ENCODE peak calls at places on chromosome 6, in five cellular contexts. Z, C, O, E and A are unnamed samples.

GRCh38 chr6:110357696-110358535 is at the start of gene METTL24:
- DNase-seq in C (peak; percentile 85), E (no peak), O (no peak), Z (no peak), A (no peak)

GRCh38 chr6:90369651-90370050 is 73.0 kb upstream of the BACH2 start:
- DNase-seq in Z (no peak), C (no peak), E (no peak), O (no peak), A (no peak)

GRCh38 chr6:3063733-3064700 is 4.3 kb upstream of the RIPK1 start:
- DNase-seq in E (peak; percentile 92), O (peak; percentile 66), C (peak; percentile 89), Z (peak; percentile 86), A (peak; percentile 34)

GRCh38 chr6:138817799-138818198 is 21.9 kb downstream of the ECT2L start:
- DNase-seq in E (no peak), Z (no peak), C (no peak), O (peak; percentile 41), A (no peak)

GRCh38 chr6:38792356-38792755 is 77.2 kb downstream of the DNAH8 start:
- DNase-seq in O (no peak), Z (no peak), C (no peak), E (no peak), A (no peak)

GRCh38 chr6:138346302-138347195 is 31.2 kb upstream of the SMIM28 start:
- DNase-seq in Z (no peak), O (no peak), C (no peak), E (no peak), A (no peak)

GRCh38 chr6:116492331-116493067 is 18.9 kb upstream of the CALHM5 start:
- DNase-seq in C (no peak), O (no peak), E (peak; percentile 15), Z (no peak), A (no peak)

GRCh38 chr6:32298632-32299336 is 72.9 kb downstream of the TSBP1 start:
- DNase-seq in Z (peak; percentile 62), O (no peak), C (no peak), E (no peak), A (no peak)

GRCh38 chr6:10403385-10404106 is 11.3 kb downstream of the TFAP2A start:
- DNase-seq in Z (no peak), C (no peak), E (peak; percentile 53), O (no peak), A (no peak)

GRCh38 chr6:87941556-87942358 is 105.9 kb upstream of the SPACA1 start:
- DNase-seq in C (no peak), O (no peak), Z (no peak), E (no peak), A (no peak)

GRCh38 chr6:155154158-155154830 is 109.5 kb upstream of the CLDN20 start:
- DNase-seq in E (peak; percentile 56), C (peak; percentile 84), O (no peak), Z (peak; percentile 30), A (no peak)

GRCh38 chr6:37809144-37809543 is 10.4 kb upstream of the ZFAND3 start:
- DNase-seq in O (no peak), Z (no peak), E (no peak), C (no peak), A (no peak)

GRCh38 chr6:144217264-144217663 is 66.9 kb downstream of the STX11 start:
- DNase-seq in C (no peak), E (no peak), O (no peak), Z (peak; percentile 30), A (no peak)

GRCh38 chr6:151391021-151391470 is 313 bp downstream of the ZBTB2 start:
- DNase-seq in Z (peak; percentile 52), E (peak; percentile 84), O (no peak), C (peak; percentile 92), A (no peak)

GRCh38 chr6:71402101-71402500 is 113.5 kb downstream of the OGFRL1 start:
- DNase-seq in O (no peak), C (no peak), Z (no peak), E (no peak), A (no peak)

GRCh38 chr6:111173946-111174345 is 86.6 kb downstream of the SLC16A10 start:
- DNase-seq in C (no peak), Z (no peak), E (no peak), O (no peak), A (no peak)

GRCh38 chr6:25136879-25137278 is 142.3 kb upstream of the CARMIL1 start:
- DNase-seq in C (no peak), E (no peak), Z (no peak), O (no peak), A (no peak)

GRCh38 chr6:166586424-166587156 is at the start of gene RAMACL:
- DNase-seq in E (peak; percentile 87), O (no peak), C (peak; percentile 73), Z (no peak), A (peak; percentile 52)

GRCh38 chr6:21906826-21907225 is 313.3 kb downstream of the SOX4 start:
- DNase-seq in Z (no peak), O (no peak), E (no peak), C (no peak), A (no peak)

GRCh38 chr6:160659562-160659961 is 4.5 kb downstream of the LPA start:
- DNase-seq in E (no peak), C (no peak), Z (no peak), O (no peak), A (no peak)

GRCh38 chr6:75296811-75297779 is 12.5 kb upstream of the TMEM30A start:
- DNase-seq in E (peak; percentile 30), C (peak; percentile 33), O (no peak), Z (peak; percentile 57), A (no peak)

GRCh38 chr6:30227763-30228487 is 14.7 kb upstream of the TRIM26 start:
- DNase-seq in C (no peak), E (no peak), Z (no peak), O (no peak), A (peak; percentile 17)

GRCh38 chr6:26520840-26521484 is 17.2 kb upstream of the HMGN4 start:
- DNase-seq in O (no peak), C (peak; percentile 99), E (peak; percentile 98), Z (peak; percentile 82), A (no peak)

GRCh38 chr6:45480697-45481415 is 103.1 kb upstream of the SUPT3H start:
- DNase-seq in O (no peak), Z (no peak), E (no peak), C (no peak), A (no peak)

GRCh38 chr6:169289671-169290408 is 36.2 kb upstream of the THBS2 start:
- DNase-seq in O (no peak), C (no peak), E (no peak), Z (no peak), A (no peak)

GRCh38 chr6:169213814-169214520 is 39.7 kb downstream of the THBS2 start:
- DNase-seq in C (peak; percentile 9), E (no peak), O (no peak), Z (no peak), A (no peak)

GRCh38 chr6:17885889-17886576 is 101.4 kb downstream of the KIF13A start:
- DNase-seq in O (no peak), Z (no peak), C (no peak), E (no peak), A (no peak)

GRCh38 chr6:33664506-33665057 is 43.5 kb downstream of the ITPR3 start:
- DNase-seq in C (no peak), O (no peak), E (no peak), Z (no peak), A (no peak)

DNA sequence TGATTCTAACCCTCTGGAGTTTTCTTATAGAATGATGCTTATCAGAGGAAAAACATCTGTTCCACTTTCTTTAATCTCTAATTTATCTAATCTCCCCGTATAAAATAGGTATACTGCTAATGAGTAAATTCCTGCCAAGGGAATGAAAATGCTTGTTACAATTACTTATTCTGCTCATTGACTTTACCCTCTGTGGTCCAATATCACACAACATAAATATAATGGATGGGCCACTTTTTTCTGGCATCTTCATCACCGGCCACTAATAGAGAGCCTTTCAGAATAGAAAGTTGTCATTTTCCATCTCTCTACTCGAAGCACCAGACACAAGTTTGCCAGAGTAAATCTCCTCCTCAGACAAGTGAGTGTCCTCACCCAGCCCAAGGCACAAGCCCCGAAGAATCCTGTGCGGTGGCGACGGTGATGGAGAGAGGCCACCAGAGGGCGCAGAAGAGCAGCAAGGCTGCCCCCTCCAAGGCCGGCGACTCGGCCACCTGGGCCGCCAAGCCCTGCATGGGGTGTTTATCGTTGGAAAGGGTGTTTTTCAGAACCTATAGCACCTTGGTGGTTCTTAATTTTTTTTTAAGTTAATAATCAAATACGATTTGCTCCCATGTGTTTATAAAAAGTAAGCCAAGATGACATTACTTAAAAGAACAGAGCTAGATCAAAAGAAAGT is 212.9 kb upstream of the ARID1B start:
- DNase-seq in E (peak; percentile 89), Z (peak; percentile 52), C (peak; percentile 84), O (peak; percentile 23), A (peak; percentile 46)
- H3K9ac ChIP-seq in E (no peak overlapping the region), Z (no peak overlapping the region), C (no peak overlapping the region), O (no peak overlapping the region), A (no peak overlapping the region)

GRCh38 chr6:41939091-41939847 is 2.3 kb downstream of the CCND3 start:
- DNase-seq in E (peak; percentile 51), Z (no peak), O (no peak), C (no peak), A (no peak)
- TF ChIP-seq TAF1 in E (peak; percentile 30), Z (no peak), O (peak; percentile 47), C (no peak), A (no peak)

GRCh38 chr6:46610862-46611553 is 41.6 kb downstream of the CYP39A1 start:
- DNase-seq in O (no peak), Z (no peak), C (no peak), E (no peak), A (no peak)

GRCh38 chr6:46612645-46613044 is 40.0 kb downstream of the CYP39A1 start:
- DNase-seq in C (no peak), Z (no peak), E (no peak), O (no peak), A (no peak)
- H3K9ac ChIP-seq in C (no peak overlapping the region), Z (no peak overlapping the region), E (no peak overlapping the region), O (no peak overlapping the region), A (no peak overlapping the region)

DNA sequence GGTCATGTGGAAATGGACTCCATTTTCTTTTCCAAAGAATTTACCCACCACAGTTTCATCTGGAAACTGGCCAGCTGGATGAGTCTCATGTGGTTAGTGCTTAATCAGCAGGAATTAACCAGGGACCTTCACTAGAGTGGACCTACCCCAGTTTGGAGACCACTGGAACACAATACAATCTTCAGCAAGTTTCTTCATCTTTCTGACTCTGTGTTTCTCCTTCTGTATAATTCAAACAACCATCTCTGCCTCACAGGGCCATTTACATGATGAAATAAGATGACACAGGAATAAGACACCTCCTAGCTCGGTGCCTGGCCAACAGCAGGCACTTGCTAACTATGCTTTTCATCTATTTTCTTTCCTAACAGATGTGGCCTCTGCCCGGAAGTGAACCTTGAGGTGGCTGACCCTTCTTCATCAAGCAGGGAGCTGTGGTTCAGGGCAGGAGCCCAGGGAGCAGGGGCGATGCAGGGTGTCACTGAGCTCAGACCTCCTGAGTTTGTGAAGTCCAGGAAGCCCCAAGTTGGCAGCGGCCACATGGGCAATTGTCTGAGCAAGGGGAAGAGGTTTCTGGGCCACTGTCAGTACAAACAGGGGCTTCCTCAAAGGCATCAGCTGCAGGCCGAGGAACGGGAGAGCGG is 98.8 kb downstream of the SOD2 start:
- DNase-seq in E (no peak), O (no peak), Z (no peak), C (no peak), A (no peak)
- TF ChIP-seq TAF1 in E (no peak), O (no peak), Z (no peak), C (no peak), A (no peak)

GRCh38 chr6:14634072-14634471 is 516.5 kb downstream of the CD83 start:
- DNase-seq in E (no peak), O (no peak), Z (no peak), C (no peak), A (no peak)
- H3K9ac ChIP-seq in E (no peak overlapping the region), O (no peak overlapping the region), Z (no peak overlapping the region), C (no peak overlapping the region), A (no peak overlapping the region)

GRCh38 chr6:14819001-14819400 is 426.9 kb upstream of the JARID2 start:
- DNase-seq in C (no peak), Z (no peak), O (no peak), E (no peak), A (no peak)
- TF ChIP-seq TAF1 in C (no peak), Z (no peak), O (no peak), E (no peak), A (no peak)